ENCODE peak calls at places on chromosomes 2 and 18, in nine cellular contexts. R is GM12865, D is foreskin fibroblast, X is AG04450, L is nephron progenitor cell, B is GM23248, N is LoVo, W is HTR-8/SVneo, K is heart left ventricle. M is an unnamed sample.

GRCh38 chr2:181977661-181978350 is 7.8 kb upstream of the PPP1R1C start:
- DNase-seq in R (peak), D (peak), X (no peak), L (no peak), B (peak), N (no peak), W (peak), K (no peak), M (no peak)

GRCh38 chr2:101699191-101699938 is 1.9 kb downstream of the MAP4K4 start:
- DNase-seq in R (no peak), D (no peak), X (no peak), L (no peak), B (peak), N (no peak), W (no peak), K (no peak), M (peak)

GRCh38 chr2:109256921-109257320 is 127.9 kb downstream of the SH3RF3 start:
- DNase-seq in R (no peak), D (peak), X (no peak), L (no peak), B (peak), N (no peak), W (no peak), K (peak), M (no peak)

GRCh38 chr2:210226186-210226585 is 939 bp upstream of the ACADL start:
- DNase-seq in R (no peak), D (no peak), X (no peak), L (no peak), B (no peak), N (no peak), W (no peak), K (no peak), M (no peak)

GRCh38 chr2:225122582-225123486 is 80.6 kb upstream of the DOCK10 start:
- DNase-seq in R (peak), D (peak), X (no peak), L (peak), B (peak), N (peak), W (no peak), K (no peak), M (no peak)

GRCh38 chr18:78108587-78108986 is 858.9 kb downstream of the GALR1 start:
- DNase-seq in R (no peak), D (no peak), X (no peak), L (no peak), B (no peak), N (no peak), W (no peak), K (no peak), M (no peak)

GRCh38 chr2:21757805-21758204 is 634.0 kb downstream of the TDRD15 start:
- DNase-seq in R (no peak), D (no peak), X (no peak), L (no peak), B (no peak), N (no peak), W (no peak), K (no peak), M (no peak)

GRCh38 chr18:79200546-79201268 is 131.5 kb downstream of the ATP9B start:
- DNase-seq in R (peak), D (peak), X (no peak), L (peak), B (peak), N (peak), W (no peak), K (no peak), M (no peak)

GRCh38 chr2:138023976-138024375 is 59.7 kb downstream of the HNMT start:
- DNase-seq in R (no peak), D (no peak), X (no peak), L (no peak), B (no peak), N (no peak), W (no peak), K (no peak), M (no peak)

GRCh38 chr2:68366083-68366560 is 1.0 kb downstream of the PLEK start:
- DNase-seq in R (peak), D (no peak), X (no peak), L (no peak), B (no peak), N (no peak), W (no peak), K (no peak), M (peak)

GRCh38 chr18:7789853-7790552 is 222.9 kb downstream of the PTPRM start:
- DNase-seq in R (no peak), D (peak), X (peak), L (peak), B (peak), N (peak), W (peak), K (no peak), M (no peak)

GRCh38 chr2:25483584-25484266 is 142.0 kb upstream of the DNMT3A start:
- DNase-seq in R (no peak), D (peak), X (no peak), L (no peak), B (no peak), N (no peak), W (no peak), K (no peak), M (no peak)

GRCh38 chr2:128457716-128458115 is 139.0 kb upstream of the HS6ST1 start:
- DNase-seq in R (no peak), D (no peak), X (no peak), L (no peak), B (no peak), N (no peak), W (no peak), K (no peak), M (no peak)

GRCh38 chr2:5696741-5697521 is 4.7 kb downstream of the SOX11 start:
- DNase-seq in R (no peak), D (peak), X (no peak), L (peak), B (peak), N (no peak), W (no peak), K (no peak), M (no peak)

GRCh38 chr2:63698825-63699548 is 110.2 kb downstream of the MDH1 start:
- DNase-seq in R (peak), D (peak), X (peak), L (no peak), B (peak), N (peak), W (peak), K (no peak), M (no peak)

GRCh38 chr2:239378021-239378917 is 22.6 kb downstream of the HDAC4 start:
- DNase-seq in R (no peak), D (no peak), X (no peak), L (no peak), B (peak), N (no peak), W (no peak), K (peak), M (no peak)

GRCh38 chr2:94725543-94725942 is 145.7 kb upstream of the TEKT4 start:
- DNase-seq in R (no peak), D (no peak), X (no peak), L (no peak), B (no peak), N (no peak), W (no peak), K (no peak), M (no peak)

GRCh38 chr2:27191107-27191829 is 20.6 kb upstream of the ATRAID start:
- DNase-seq in R (peak), D (peak), X (peak), L (peak), B (peak), N (peak), W (peak), K (no peak), M (peak)

GRCh38 chr2:21175895-21176646 is 52.3 kb downstream of the TDRD15 start:
- DNase-seq in R (no peak), D (no peak), X (no peak), L (no peak), B (no peak), N (no peak), W (no peak), K (no peak), M (no peak)

GRCh38 chr2:96250188-96250587 is 15.6 kb downstream of the TMEM127 start:
- DNase-seq in R (no peak), D (no peak), X (no peak), L (no peak), B (no peak), N (no peak), W (no peak), K (no peak), M (no peak)

GRCh38 chr18:36399055-36399454 is 101.5 kb downstream of the FHOD3 start:
- DNase-seq in R (no peak), D (no peak), X (no peak), L (no peak), B (no peak), N (no peak), W (no peak), K (no peak), M (no peak)